ENCODE peak calls at places on chromosome 12, in seven cellular contexts. I is IMR-90; G is hepatocyte; Y is T-helper 2 cell; M is kidney tubule cell; U is CD4-positive, CD25-positive, alpha-beta regulatory T cell; W is CD8-positive, alpha-beta T cell. F is an unnamed sample.
A peak's percentile ranks its signal among the peaks of the same experiment; 100 is the strongest.

GRCh38 chr12:2435511-2435910 is 359.3 kb upstream of the FKBP4 start:
- DNase-seq in G (no peak), W (no peak), U (no peak), I (no peak), M (no peak), Y (no peak), F (no peak)

GRCh38 chr12:5827591-5827990 is 117.5 kb downstream of the ANO2 start:
- DNase-seq in I (no peak), Y (no peak), U (no peak), M (no peak), G (no peak), W (no peak), F (no peak)

GRCh38 chr12:108119126-108119973 is 9.7 kb upstream of the WSCD2 start:
- DNase-seq in W (no peak), U (peak; percentile 24), I (no peak), G (peak; percentile 62), Y (no peak), M (no peak), F (no peak)

GRCh38 chr12:46946137-46946536 is 120.3 kb upstream of the SLC38A4 start:
- DNase-seq in Y (no peak), M (peak; percentile 68), W (no peak), U (no peak), I (peak; percentile 95), G (no peak), F (no peak)

GRCh38 chr12:75658826-75659823 is 147.7 kb upstream of the KRR1 start:
- DNase-seq in W (no peak), Y (no peak), U (peak; percentile 39), I (peak; percentile 86), G (no peak), M (peak; percentile 86), F (no peak)

GRCh38 chr12:72035625-72036024 is 97.0 kb downstream of the TPH2 start:
- DNase-seq in G (no peak), M (no peak), U (no peak), I (no peak), W (no peak), Y (no peak), F (no peak)

GRCh38 chr12:106247731-106248176 is at the start of gene CKAP4:
- DNase-seq in Y (peak; percentile 30), M (peak; percentile 78), G (peak; percentile 94), U (peak; percentile 46), I (peak; percentile 82), W (peak; percentile 48), F (peak; percentile 40)

GRCh38 chr12:39622306-39622705 is 2.7 kb upstream of the ABCD2 start:
- DNase-seq in I (no peak), U (peak; percentile 72), W (no peak), G (no peak), Y (no peak), M (no peak), F (no peak)

GRCh38 chr12:110906088-110906487 is 14.3 kb downstream of the MYL2 start:
- DNase-seq in M (no peak), Y (no peak), U (peak; percentile 15), W (no peak), G (no peak), I (no peak), F (no peak)

GRCh38 chr12:109153711-109154434 is 37.5 kb downstream of the ACACB start:
- DNase-seq in M (no peak), G (peak; percentile 46), I (no peak), U (no peak), Y (no peak), W (peak; percentile 12), F (no peak)

GRCh38 chr12:70485704-70486103 is 119.6 kb downstream of the KCNMB4 start:
- DNase-seq in M (no peak), U (no peak), W (no peak), G (no peak), Y (no peak), I (no peak), F (no peak)

GRCh38 chr12:127811988-127812387 is 455.0 kb upstream of the TMEM132C start:
- DNase-seq in G (peak; percentile 76), Y (no peak), I (no peak), U (no peak), W (no peak), M (no peak), F (no peak)

GRCh38 chr12:93484315-93484981 is 17.1 kb downstream of the MRPL42 start:
- DNase-seq in G (no peak), I (peak; percentile 33), M (peak; percentile 29), W (no peak), Y (no peak), U (no peak), F (no peak)

GRCh38 chr12:12017135-12017581 is 53.6 kb upstream of the BCL2L14 start:
- DNase-seq in G (no peak), U (no peak), M (no peak), W (no peak), Y (no peak), I (no peak), F (no peak)

GRCh38 chr12:80509781-80510556 is 65.9 kb downstream of the PTPRQ start:
- DNase-seq in U (no peak), G (peak; percentile 10), Y (no peak), W (no peak), I (peak; percentile 87), M (no peak), F (no peak)

GRCh38 chr12:72274926-72275325 is 2.8 kb downstream of the TRHDE start:
- DNase-seq in G (peak; percentile 47), M (peak; percentile 41), U (no peak), I (peak; percentile 79), Y (no peak), W (no peak), F (no peak)

GRCh38 chr12:54356951-54357356 is 7.3 kb downstream of the GPR84 start:
- DNase-seq in Y (no peak), W (no peak), U (no peak), G (no peak), I (no peak), M (no peak), F (no peak)

GRCh38 chr12:77648716-77649115 is 182.0 kb upstream of the NAV3 start:
- DNase-seq in I (no peak), U (no peak), W (no peak), M (no peak), Y (no peak), G (no peak), F (no peak)

GRCh38 chr12:28539691-28540323 is 349.6 kb downstream of the CCDC91 start:
- DNase-seq in M (no peak), G (no peak), I (no peak), W (no peak), Y (no peak), U (no peak), F (no peak)

GRCh38 chr12:49553512-49554088 is 14.3 kb downstream of the MCRS1 start:
- DNase-seq in M (peak; percentile 53), G (no peak), U (peak; percentile 73), Y (no peak), W (no peak), I (no peak), F (no peak)

GRCh38 chr12:77189463-77189862 is 124.1 kb upstream of the E2F7 start:
- DNase-seq in M (peak; percentile 48), Y (no peak), G (peak; percentile 26), U (no peak), W (no peak), I (peak; percentile 80), F (no peak)

GRCh38 chr12:132342322-132342721 is 12.9 kb upstream of the GALNT9 start:
- DNase-seq in Y (no peak), U (no peak), G (no peak), M (no peak), I (no peak), W (no peak), F (no peak)

GRCh38 chr12:22856120-22856699 is 231.2 kb downstream of the ETNK1 start:
- DNase-seq in I (peak; percentile 45), W (no peak), U (peak; percentile 13), Y (no peak), M (peak; percentile 42), G (peak; percentile 28), F (no peak)

GRCh38 chr12:6426882-6427671 is 17.7 kb upstream of the CD27 start:
- DNase-seq in U (peak; percentile 93), G (no peak), M (peak; percentile 82), Y (no peak), I (no peak), W (peak; percentile 83), F (peak; percentile 74)

GRCh38 chr12:124094733-124095132 is 121.7 kb downstream of the ZNF664 start:
- DNase-seq in Y (no peak), U (no peak), I (no peak), M (no peak), W (no peak), G (no peak), F (no peak)

GRCh38 chr12:26246483-26247164 is 51.3 kb downstream of the SSPN start:
- DNase-seq in I (no peak), U (no peak), M (peak; percentile 82), W (no peak), Y (no peak), G (peak; percentile 76), F (no peak)

GRCh38 chr12:131529196-131530040 is 181.5 kb upstream of the SFSWAP start:
- DNase-seq in G (no peak), I (no peak), W (no peak), M (no peak), Y (no peak), U (no peak), F (no peak)

GRCh38 chr12:1630081-1630826 is 1.2 kb downstream of the WNT5B start:
- DNase-seq in Y (no peak), G (peak; percentile 65), M (peak; percentile 45), I (no peak), U (peak; percentile 27), W (peak; percentile 13), F (peak; percentile 5)

GRCh38 chr12:128784030-128784770 is 39.6 kb downstream of the SLC15A4 start:
- DNase-seq in M (peak; percentile 63), I (peak; percentile 27), U (no peak), Y (no peak), G (no peak), W (no peak), F (no peak)

GRCh38 chr12:11595080-11595479 is 54.4 kb upstream of the ETV6 start:
- DNase-seq in G (no peak), W (no peak), U (no peak), I (no peak), M (no peak), Y (no peak), F (no peak)

GRCh38 chr12:124861898-124862676 is 1.6 kb downstream of the SCARB1 start:
- DNase-seq in M (no peak), I (no peak), U (no peak), W (no peak), G (no peak), Y (no peak), F (no peak)

GRCh38 chr12:130932061-130932650 is 21.6 kb upstream of the ADGRD1 start:
- DNase-seq in W (no peak), I (no peak), M (no peak), U (no peak), Y (no peak), G (no peak), F (no peak)

GRCh38 chr12:128178971-128179370 is 88.0 kb upstream of the TMEM132C start:
- DNase-seq in U (no peak), Y (no peak), W (no peak), I (no peak), M (peak; percentile 74), G (peak; percentile 20), F (no peak)

GRCh38 chr12:57756406-57757341 is 1.8 kb downstream of the MARCHF9 start:
- DNase-seq in U (peak; percentile 76), W (peak; percentile 67), M (peak; percentile 34), Y (peak; percentile 35), I (no peak), G (peak; percentile 75), F (peak; percentile 70)

GRCh38 chr12:49092816-49093406 is 1.7 kb downstream of the DHH start:
- DNase-seq in Y (no peak), I (no peak), U (no peak), W (no peak), M (no peak), G (no peak), F (no peak)

GRCh38 chr12:30694412-30694955 is 1.2 kb downstream of the IPO8 start:
- DNase-seq in I (peak; percentile 22), Y (no peak), M (peak; percentile 62), U (peak; percentile 26), W (no peak), G (peak; percentile 28), F (no peak)

GRCh38 chr12:64160718-64161060 is 61.4 kb downstream of the KICS2 start:
- DNase-seq in M (no peak), G (no peak), Y (no peak), W (no peak), I (peak; percentile 73), U (no peak), F (no peak)

GRCh38 chr12:7588703-7589329 is 76.9 kb downstream of the APOBEC1 start:
- DNase-seq in U (peak; percentile 38), I (peak; percentile 12), G (peak; percentile 65), Y (no peak), M (peak; percentile 52), W (peak; percentile 46), F (peak; percentile 38)

F was measured in T-cell.